ENCODE peak calls at places on chromosomes 5 and 9, in four cellular contexts. One of them, this sample, is unnamed.
A peak's percentile ranks its signal among the peaks of the same experiment; 100 is the strongest.

GRCh38 chr5:98468188-98468869 is 305.1 kb upstream of the RGMB start:
- DNase-seq in astrocyte: peak; percentile 92
- DNase-seq in mesendoderm: no peak
- DNase-seq in PC-3: peak; percentile 90
- DNase-seq in this sample: peak; percentile 82

GRCh38 chr5:169153405-169153804 is 147.5 kb downstream of the SLIT3 start:
- DNase-seq in PC-3: no peak
- DNase-seq in astrocyte: no peak
- DNase-seq in mesendoderm: no peak
- DNase-seq in this sample: peak; percentile 74

GRCh38 chr9:35776018-35776417 is 15.4 kb upstream of the NPR2 start:
- DNase-seq in PC-3: no peak
- DNase-seq in mesendoderm: no peak
- DNase-seq in astrocyte: no peak
- DNase-seq in this sample: no peak

GRCh38 chr9:125484632-125485282 is 222.3 kb downstream of the MAPKAP1 start:
- DNase-seq in astrocyte: peak; percentile 96
- DNase-seq in PC-3: no peak
- DNase-seq in mesendoderm: no peak
- DNase-seq in this sample: peak; percentile 44

GRCh38 chr9:34451545-34451944 is 6.8 kb downstream of the FAM219A start:
- DNase-seq in mesendoderm: no peak
- DNase-seq in astrocyte: peak; percentile 45
- DNase-seq in PC-3: no peak
- DNase-seq in this sample: no peak

GRCh38 chr5:158970569-158971014 is 129.1 kb downstream of the EBF1 start:
- DNase-seq in astrocyte: peak; percentile 14
- DNase-seq in mesendoderm: no peak
- DNase-seq in PC-3: peak; percentile 46
- DNase-seq in this sample: no peak

GRCh38 chr9:98997580-98997979 is 53.9 kb downstream of the COL15A1 start:
- DNase-seq in PC-3: no peak
- DNase-seq in mesendoderm: no peak
- DNase-seq in astrocyte: peak; percentile 55
- DNase-seq in this sample: no peak

GRCh38 chr9:110582156-110582555 is 2.6 kb upstream of the SVEP1 start:
- DNase-seq in PC-3: no peak
- DNase-seq in astrocyte: no peak
- DNase-seq in mesendoderm: peak; percentile 97
- DNase-seq in this sample: no peak

GRCh38 chr9:137001857-137002645 is 5.7 kb upstream of the CLIC3 start:
- DNase-seq in PC-3: no peak
- DNase-seq in mesendoderm: no peak
- DNase-seq in astrocyte: no peak
- DNase-seq in this sample: no peak

GRCh38 chr9:34335376-34335775 is 6.0 kb downstream of the NUDT2 start:
- DNase-seq in astrocyte: no peak
- DNase-seq in mesendoderm: no peak
- DNase-seq in PC-3: no peak
- DNase-seq in this sample: no peak

GRCh38 chr5:170233358-170233892 is 640 bp downstream of the C5orf58 start:
- DNase-seq in mesendoderm: no peak
- DNase-seq in PC-3: no peak
- DNase-seq in astrocyte: no peak
- DNase-seq in this sample: no peak

GRCh38 chr5:171808951-171809350 is 23.3 kb downstream of the SMIM23 start:
- DNase-seq in PC-3: no peak
- DNase-seq in mesendoderm: no peak
- DNase-seq in astrocyte: peak; percentile 72
- DNase-seq in this sample: peak; percentile 30

GRCh38 chr5:178674334-178674733 is 47.5 kb upstream of the CLK4 start:
- DNase-seq in mesendoderm: no peak
- DNase-seq in astrocyte: peak; percentile 28
- DNase-seq in PC-3: no peak
- DNase-seq in this sample: peak; percentile 44

GRCh38 chr5:83931969-83932368 is 211.3 kb upstream of the HAPLN1 start:
- DNase-seq in PC-3: no peak
- DNase-seq in astrocyte: no peak
- DNase-seq in mesendoderm: no peak
- DNase-seq in this sample: no peak

GRCh38 chr9:93826209-93826608 is 128.9 kb downstream of the BARX1 start:
- DNase-seq in astrocyte: no peak
- DNase-seq in PC-3: no peak
- DNase-seq in mesendoderm: no peak
- DNase-seq in this sample: no peak

GRCh38 chr5:151589878-151590570 is 1.1 kb downstream of the FAT2 start:
- DNase-seq in mesendoderm: no peak
- DNase-seq in astrocyte: no peak
- DNase-seq in PC-3: peak; percentile 42
- DNase-seq in this sample: no peak

GRCh38 chr9:77712533-77713130 is 64.5 kb upstream of the GNA14 start:
- DNase-seq in mesendoderm: no peak
- DNase-seq in PC-3: peak; percentile 67
- DNase-seq in astrocyte: peak; percentile 98
- DNase-seq in this sample: peak; percentile 69

GRCh38 chr5:74212336-74212735 is 428.2 kb downstream of the ENC1 start:
- DNase-seq in PC-3: peak; percentile 41
- DNase-seq in astrocyte: no peak
- DNase-seq in mesendoderm: peak; percentile 88
- DNase-seq in this sample: peak; percentile 30

GRCh38 chr5:141186897-141187512 is at the start of gene PCDHB9:
- DNase-seq in astrocyte: no peak
- DNase-seq in PC-3: peak; percentile 47
- DNase-seq in mesendoderm: peak; percentile 73
- DNase-seq in this sample: peak; percentile 79

GRCh38 chr9:128554155-128554862 is 1.9 kb downstream of the SPTAN1 start:
- DNase-seq in astrocyte: peak; percentile 94
- DNase-seq in PC-3: peak; percentile 81
- DNase-seq in mesendoderm: peak; percentile 95
- DNase-seq in this sample: peak; percentile 95

GRCh38 chr5:155728146-155728856 is 598.7 kb upstream of the SGCD start:
- DNase-seq in PC-3: no peak
- DNase-seq in mesendoderm: peak; percentile 73
- DNase-seq in astrocyte: peak; percentile 47
- DNase-seq in this sample: peak; percentile 87

GRCh38 chr5:172076783-172077244 is 70.4 kb upstream of the FBXW11 start:
- DNase-seq in astrocyte: no peak
- DNase-seq in mesendoderm: peak; percentile 89
- DNase-seq in PC-3: no peak
- DNase-seq in this sample: peak; percentile 70

GRCh38 chr5:19630875-19631274 is 357.1 kb downstream of the CDH18 start:
- DNase-seq in mesendoderm: no peak
- DNase-seq in astrocyte: peak; percentile 6
- DNase-seq in PC-3: no peak
- DNase-seq in this sample: no peak

GRCh38 chr9:6566409-6567139 is 79.0 kb downstream of the GLDC start:
- DNase-seq in PC-3: peak; percentile 97
- DNase-seq in mesendoderm: peak; percentile 55
- DNase-seq in astrocyte: peak; percentile 98
- DNase-seq in this sample: peak; percentile 92

GRCh38 chr9:72471096-72471495 is 50.3 kb upstream of the TMC1 start:
- DNase-seq in PC-3: no peak
- DNase-seq in mesendoderm: no peak
- DNase-seq in astrocyte: no peak
- DNase-seq in this sample: no peak

GRCh38 chr9:25733336-25733982 is 55.2 kb upstream of the TUSC1 start:
- DNase-seq in astrocyte: no peak
- DNase-seq in mesendoderm: peak; percentile 17
- DNase-seq in PC-3: no peak
- DNase-seq in this sample: no peak

GRCh38 chr5:90386099-90386710 is 23.4 kb downstream of the CETN3 start:
- DNase-seq in PC-3: peak; percentile 70
- DNase-seq in mesendoderm: peak; percentile 37
- DNase-seq in astrocyte: peak; percentile 29
- DNase-seq in this sample: peak; percentile 71

GRCh38 chr5:66904189-66904588 is 292.4 kb downstream of the CD180 start:
- DNase-seq in mesendoderm: peak; percentile 26
- DNase-seq in PC-3: no peak
- DNase-seq in astrocyte: no peak
- DNase-seq in this sample: no peak

GRCh38 chr5:38497946-38498345 is 58.5 kb downstream of the LIFR start:
- DNase-seq in astrocyte: no peak
- DNase-seq in mesendoderm: peak; percentile 67
- DNase-seq in PC-3: peak; percentile 52
- DNase-seq in this sample: peak; percentile 21

GRCh38 chr9:128702949-128703615 is 779 bp downstream of the PKN3 start:
- DNase-seq in PC-3: no peak
- DNase-seq in astrocyte: no peak
- DNase-seq in mesendoderm: peak; percentile 69
- DNase-seq in this sample: peak; percentile 34

GRCh38 chr5:76674330-76675066 is 41.4 kb upstream of the F2R start:
- DNase-seq in PC-3: no peak
- DNase-seq in mesendoderm: no peak
- DNase-seq in astrocyte: no peak
- DNase-seq in this sample: no peak

GRCh38 chr5:130992095-130992494 is 173.0 kb downstream of the HINT1 start:
- DNase-seq in mesendoderm: peak; percentile 43
- DNase-seq in PC-3: no peak
- DNase-seq in astrocyte: peak; percentile 86
- DNase-seq in this sample: peak; percentile 89

GRCh38 chr5:9956725-9957124 is 293.0 kb downstream of the ATPSCKMT start:
- DNase-seq in mesendoderm: no peak
- DNase-seq in PC-3: no peak
- DNase-seq in astrocyte: no peak
- DNase-seq in this sample: no peak

GRCh38 chr9:31210982-31211570 is 1173.4 kb upstream of the ACO1 start:
- DNase-seq in PC-3: no peak
- DNase-seq in mesendoderm: peak; percentile 40
- DNase-seq in astrocyte: no peak
- DNase-seq in this sample: no peak

GRCh38 chr9:77177894-77178794 is 810 bp downstream of the VPS13A start:
- DNase-seq in mesendoderm: peak; percentile 53
- DNase-seq in PC-3: peak; percentile 10
- DNase-seq in astrocyte: peak; percentile 20
- DNase-seq in this sample: peak; percentile 69

GRCh38 chr5:169668732-169669131 is 31.7 kb downstream of the DOCK2 start:
- DNase-seq in PC-3: peak; percentile 33
- DNase-seq in mesendoderm: no peak
- DNase-seq in astrocyte: peak; percentile 27
- DNase-seq in this sample: peak; percentile 46

GRCh38 chr5:79111387-79111959 is at the start of gene BHMT:
- DNase-seq in astrocyte: no peak
- DNase-seq in PC-3: no peak
- DNase-seq in mesendoderm: no peak
- DNase-seq in this sample: no peak
- H3K9ac ChIP-seq in astrocyte: no peak within 1 kb of the TSS
- H3K9ac ChIP-seq in PC-3: no peak within 1 kb of the TSS
- H3K9ac ChIP-seq in mesendoderm: no peak within 1 kb of the TSS
- H3K9ac ChIP-seq in this sample: no peak within 1 kb of the TSS

GRCh38 chr9:132410642-132411041 is 631 bp downstream of the CFAP77 start:
- DNase-seq in PC-3: no peak
- DNase-seq in mesendoderm: no peak
- DNase-seq in astrocyte: no peak
- DNase-seq in this sample: no peak
- H3K9ac ChIP-seq in PC-3: no peak overlapping the region
- H3K9ac ChIP-seq in mesendoderm: peak overlapping the region; percentile 20
- H3K9ac ChIP-seq in astrocyte: peak overlapping the region; percentile 83
- H3K9ac ChIP-seq in this sample: no peak overlapping the region

GRCh38 chr5:619444-619843 is 7.3 kb downstream of the CEP72 start:
- DNase-seq in astrocyte: no peak
- DNase-seq in mesendoderm: no peak
- DNase-seq in PC-3: no peak
- DNase-seq in this sample: no peak
- H3K9ac ChIP-seq in astrocyte: no peak overlapping the region
- H3K9ac ChIP-seq in mesendoderm: no peak overlapping the region
- H3K9ac ChIP-seq in PC-3: no peak overlapping the region
- H3K9ac ChIP-seq in this sample: no peak overlapping the region

GRCh38 chr5:11027660-11028059 is 266.6 kb upstream of the DAP start:
- DNase-seq in PC-3: no peak
- DNase-seq in astrocyte: no peak
- DNase-seq in mesendoderm: no peak
- DNase-seq in this sample: no peak
- H3K9ac ChIP-seq in PC-3: no peak overlapping the region
- H3K9ac ChIP-seq in astrocyte: no peak overlapping the region
- H3K9ac ChIP-seq in mesendoderm: no peak overlapping the region
- H3K9ac ChIP-seq in this sample: no peak overlapping the region

DNA sequence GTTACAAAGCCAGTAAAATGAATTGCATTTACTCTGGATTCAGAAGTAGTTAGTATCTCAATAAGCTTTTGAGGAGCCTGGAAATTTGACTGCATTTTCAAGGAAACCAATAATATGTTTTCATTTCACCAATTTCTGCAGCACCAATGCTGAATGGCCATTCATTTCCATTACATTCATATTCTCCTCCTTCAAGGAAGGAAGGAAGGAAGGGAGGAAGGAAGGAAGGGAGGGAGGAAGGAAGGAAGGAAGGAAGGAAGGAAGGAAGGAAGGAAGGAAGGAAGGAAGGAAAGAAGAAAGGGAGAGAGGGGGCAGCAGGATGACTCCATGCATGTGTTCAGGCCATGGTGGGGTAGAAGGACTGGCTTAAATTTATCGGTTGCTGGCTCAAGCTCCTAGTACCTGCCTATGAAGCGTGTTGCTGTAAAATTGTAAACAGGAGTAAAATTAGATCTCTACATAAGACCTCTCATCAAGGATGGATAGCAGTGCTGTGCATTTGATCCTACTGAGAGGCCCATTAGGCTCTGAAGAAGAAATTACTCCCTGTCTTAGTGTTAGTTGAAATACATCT is 498.8 kb upstream of the TNC start:
- DNase-seq in mesendoderm: no peak
- DNase-seq in PC-3: no peak
- DNase-seq in astrocyte: no peak
- DNase-seq in this sample: no peak
- H3K9ac ChIP-seq in mesendoderm: no peak overlapping the region
- H3K9ac ChIP-seq in PC-3: peak overlapping the region; percentile 73
- H3K9ac ChIP-seq in astrocyte: peak overlapping the region; percentile 61
- H3K9ac ChIP-seq in this sample: peak overlapping the region; percentile 57

GRCh38 chr9:106918825-106919509 is 56.0 kb downstream of the ZNF462 start:
- DNase-seq in astrocyte: no peak
- DNase-seq in PC-3: no peak
- DNase-seq in mesendoderm: no peak
- DNase-seq in this sample: no peak

GRCh38 chr9:106920091-106920490 is 57.1 kb downstream of the ZNF462 start:
- DNase-seq in astrocyte: no peak
- DNase-seq in PC-3: no peak
- DNase-seq in mesendoderm: no peak
- DNase-seq in this sample: no peak

GRCh38 chr9:106916491-106917235 is 53.7 kb downstream of the ZNF462 start:
- DNase-seq in PC-3: peak; percentile 96
- DNase-seq in mesendoderm: peak; percentile 98
- DNase-seq in astrocyte: peak; percentile 93
- DNase-seq in this sample: peak; percentile 53

GRCh38 chr9:106913276-106913675 is 50.3 kb downstream of the ZNF462 start:
- DNase-seq in mesendoderm: no peak
- DNase-seq in PC-3: no peak
- DNase-seq in astrocyte: no peak
- DNase-seq in this sample: no peak

DNA sequence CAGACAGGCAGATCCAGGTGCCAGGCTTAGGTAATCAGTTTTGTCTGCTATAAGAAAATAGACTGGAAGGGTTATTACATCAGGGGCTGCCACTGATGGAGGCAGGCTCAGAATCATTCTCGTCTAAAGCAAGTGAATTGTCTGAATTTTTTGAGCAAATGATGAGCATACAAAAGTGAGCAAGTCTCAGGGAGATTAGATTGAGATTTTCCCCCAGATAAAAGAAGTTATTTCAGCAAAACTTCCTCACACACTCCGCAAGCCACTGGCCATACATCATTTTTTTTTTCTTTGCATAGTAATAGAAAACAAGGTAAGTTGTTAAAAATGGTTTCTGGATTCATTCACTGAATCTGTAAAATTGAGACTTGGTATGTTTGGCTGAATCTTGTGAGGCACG is 52.9 kb downstream of the ZNF462 start:
- DNase-seq in mesendoderm: no peak
- DNase-seq in PC-3: no peak
- DNase-seq in astrocyte: no peak
- DNase-seq in this sample: no peak
- H3K9ac ChIP-seq in mesendoderm: no peak overlapping the region
- H3K9ac ChIP-seq in PC-3: no peak overlapping the region
- H3K9ac ChIP-seq in astrocyte: peak overlapping the region; percentile 59
- H3K9ac ChIP-seq in this sample: no peak overlapping the region